ENCODE peak calls at places on chromosomes 3 and 15, in nine cellular contexts. O is esophagus muscularis mucosa; T is WTC11; Y is uterus; E is PC-3; D is HFF-Myc; K is lower leg skin; X is CD4-positive, alpha-beta T cell; R is psoas muscle. B is an unnamed sample.

GRCh38 chr3:108475220-108475782 is 35.1 kb downstream of the MYH15 start:
- DNase-seq in X (no peak), D (no peak), Y (no peak), K (no peak), E (no peak), O (no peak), R (no peak), T (no peak), B (no peak)

GRCh38 chr15:44084728-44085127 is 110.3 kb downstream of the FRMD5 start:
- DNase-seq in R (no peak), E (peak), X (no peak), Y (no peak), T (no peak), O (no peak), D (no peak), K (no peak), B (no peak)

GRCh38 chr3:15629860-15630597 is 28.5 kb downstream of the BTD start:
- DNase-seq in O (no peak), X (peak), D (peak), K (no peak), Y (peak), T (peak), R (no peak), E (peak), B (peak)

GRCh38 chr3:185807455-185808068 is 17.3 kb downstream of the IGF2BP2 start:
- DNase-seq in R (no peak), Y (no peak), O (no peak), D (peak), X (no peak), T (no peak), K (no peak), E (peak), B (no peak)

GRCh38 chr3:45223889-45224730 is 2.0 kb downstream of the TMEM158 start:
- DNase-seq in R (no peak), X (no peak), E (peak), O (no peak), D (no peak), Y (no peak), K (no peak), T (no peak), B (no peak)

GRCh38 chr3:107752202-107752990 is 229.6 kb downstream of the BBX start:
- DNase-seq in O (no peak), K (no peak), X (no peak), T (peak), D (peak), E (peak), Y (no peak), R (no peak), B (peak)

GRCh38 chr3:127493924-127494646 is 96.4 kb downstream of the TPRA1 start:
- DNase-seq in D (no peak), T (no peak), X (no peak), E (no peak), O (no peak), Y (no peak), R (no peak), K (no peak), B (no peak)

GRCh38 chr15:65300924-65301441 is 3.5 kb upstream of the RNU5B-1 start:
- DNase-seq in R (no peak), D (no peak), E (no peak), Y (no peak), T (peak), O (no peak), K (no peak), X (no peak), B (no peak)

GRCh38 chr3:114941626-114942309 is 205.3 kb downstream of the ZBTB20 start:
- DNase-seq in D (no peak), Y (no peak), E (no peak), T (no peak), X (no peak), K (no peak), R (no peak), O (no peak), B (no peak)

GRCh38 chr3:45976191-45977091 is 19.2 kb downstream of the FYCO1 start:
- DNase-seq in Y (no peak), T (no peak), E (no peak), D (no peak), K (no peak), R (no peak), O (no peak), X (no peak), B (no peak)

GRCh38 chr3:131914090-131914691 is 120.6 kb downstream of the CPNE4 start:
- DNase-seq in O (no peak), T (peak), D (no peak), E (no peak), K (no peak), X (no peak), Y (no peak), R (no peak), B (no peak)

GRCh38 chr3:8560608-8561007 is 59.0 kb downstream of the LMCD1 start:
- DNase-seq in D (no peak), T (no peak), K (no peak), R (no peak), X (no peak), O (no peak), Y (no peak), E (no peak), B (no peak)

GRCh38 chr3:175951047-175951694 is 1092.0 kb downstream of the NAALADL2 start:
- DNase-seq in T (no peak), O (no peak), E (peak), R (no peak), Y (no peak), K (no peak), D (no peak), X (no peak), B (no peak)

GRCh38 chr3:160196511-160197104 is 28.6 kb upstream of the C3orf80 start:
- DNase-seq in R (no peak), T (no peak), X (no peak), Y (no peak), E (no peak), O (peak), D (no peak), K (no peak), B (no peak)

GRCh38 chr3:22284559-22284958 is 533.5 kb upstream of the ZNF385D start:
- DNase-seq in K (no peak), R (no peak), T (no peak), D (no peak), Y (no peak), O (no peak), X (no peak), E (peak), B (no peak)

GRCh38 chr3:36774072-36774471 is 9.7 kb upstream of the DCLK3 start:
- DNase-seq in X (no peak), Y (no peak), O (no peak), D (no peak), R (no peak), K (no peak), E (peak), T (no peak), B (no peak)

GRCh38 chr15:68353418-68354145 is 76.0 kb downstream of the FEM1B start:
- DNase-seq in E (peak), K (no peak), X (no peak), D (no peak), T (no peak), O (no peak), R (no peak), Y (peak), B (no peak)

GRCh38 chr3:135792174-135792573 is 173.4 kb upstream of the PPP2R3A start:
- DNase-seq in X (no peak), T (peak), O (no peak), Y (no peak), R (no peak), E (no peak), K (no peak), D (no peak), B (no peak)

GRCh38 chr3:37770336-37770735 is 91.3 kb upstream of the CTDSPL start:
- DNase-seq in K (no peak), E (no peak), Y (no peak), X (no peak), D (no peak), R (no peak), T (no peak), O (no peak), B (no peak)

GRCh38 chr15:78093242-78094020 is 1.1 kb downstream of the SH2D7 start:
- DNase-seq in Y (peak), D (peak), E (no peak), K (no peak), R (no peak), O (no peak), X (no peak), T (no peak), B (no peak)

GRCh38 chr15:38972831-38973230 is 408.2 kb upstream of the RASGRP1 start:
- DNase-seq in R (no peak), X (no peak), O (no peak), T (no peak), Y (no peak), K (no peak), D (no peak), E (no peak), B (no peak)

GRCh38 chr15:33871911-33872760 is 96.2 kb upstream of the CHRM5 start:
- DNase-seq in R (no peak), T (no peak), X (no peak), D (no peak), E (peak), Y (no peak), K (no peak), O (no peak), B (no peak)

GRCh38 chr15:67096536-67097294 is 31.3 kb downstream of the SMAD3 start:
- DNase-seq in R (no peak), Y (no peak), K (no peak), T (no peak), E (peak), D (no peak), X (no peak), O (no peak), B (no peak)

GRCh38 chr3:9183811-9184463 is 65.5 kb downstream of the SRGAP3 start:
- DNase-seq in X (no peak), E (no peak), R (no peak), T (peak), D (no peak), O (no peak), K (no peak), Y (no peak), B (no peak)

GRCh38 chr3:114290911-114291901 is 2.6 kb upstream of the TIGIT start:
- DNase-seq in O (no peak), D (no peak), T (peak), X (peak), R (peak), K (peak), E (peak), Y (peak), B (peak)

GRCh38 chr3:45781271-45781670 is 15.1 kb downstream of the SLC6A20 start:
- DNase-seq in X (no peak), O (no peak), K (peak), R (no peak), Y (no peak), D (no peak), T (no peak), E (no peak), B (no peak)

GRCh38 chr3:194134231-194134756 is 1.7 kb upstream of the HES1 start:
- DNase-seq in E (no peak), D (no peak), X (no peak), Y (no peak), K (peak), O (peak), R (peak), T (no peak), B (peak)

GRCh38 chr3:56323986-56324420 is 144.3 kb downstream of the ERC2 start:
- DNase-seq in T (no peak), K (no peak), E (peak), O (peak), X (no peak), Y (no peak), R (no peak), D (peak), B (no peak)

GRCh38 chr15:60932051-60932915 is 296.8 kb downstream of the RORA start:
- DNase-seq in K (peak), T (no peak), E (peak), Y (no peak), O (no peak), X (peak), D (no peak), R (peak), B (peak)

GRCh38 chr3:151281671-151282334 is 3.5 kb upstream of the P2RY14 start:
- DNase-seq in R (no peak), D (no peak), Y (no peak), T (no peak), K (no peak), E (peak), X (no peak), O (no peak), B (no peak)

GRCh38 chr15:94259121-94259776 is 27.9 kb downstream of the MCTP2 start:
- DNase-seq in E (no peak), K (no peak), O (no peak), Y (no peak), R (no peak), T (no peak), X (no peak), D (no peak), B (no peak)

DNA sequence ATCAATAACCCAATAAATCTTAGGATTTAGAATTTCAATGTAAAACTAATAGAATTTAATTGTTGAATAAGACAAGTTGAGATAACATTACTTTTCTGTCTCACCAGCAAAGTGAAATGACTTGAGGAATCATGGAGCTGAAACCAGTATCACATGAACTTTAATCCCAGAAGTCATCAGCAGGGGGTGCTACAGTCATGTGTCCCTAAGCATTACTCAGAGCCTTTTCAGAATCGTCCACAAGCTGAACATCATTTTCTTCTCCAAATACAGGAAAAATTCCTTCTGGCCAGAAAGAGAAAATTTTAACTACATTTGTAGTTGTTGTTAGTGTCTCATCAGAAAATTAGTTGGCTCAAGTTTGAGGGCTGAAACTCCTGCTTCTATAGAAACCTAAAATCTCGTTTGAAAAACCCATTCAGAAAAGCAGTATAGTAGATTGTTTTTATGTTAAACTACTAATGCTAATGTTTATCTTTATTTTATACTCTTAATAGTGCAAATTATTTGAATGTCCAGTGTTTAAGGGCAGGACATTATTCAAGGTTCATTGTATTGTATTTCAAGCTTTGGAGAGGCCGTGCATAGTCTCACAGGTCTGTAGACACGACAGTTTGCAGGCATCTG is 384.1 kb downstream of the PLOD2 start:
- DNase-seq in D (peak), R (no peak), T (peak), E (peak), Y (no peak), X (no peak), K (no peak), O (no peak), B (peak)
- TF ChIP-seq CTCF in D (peak), R (peak), T (peak), E (peak), Y (no peak), X (no peak), K (no peak), O (peak), B (peak)

DNA sequence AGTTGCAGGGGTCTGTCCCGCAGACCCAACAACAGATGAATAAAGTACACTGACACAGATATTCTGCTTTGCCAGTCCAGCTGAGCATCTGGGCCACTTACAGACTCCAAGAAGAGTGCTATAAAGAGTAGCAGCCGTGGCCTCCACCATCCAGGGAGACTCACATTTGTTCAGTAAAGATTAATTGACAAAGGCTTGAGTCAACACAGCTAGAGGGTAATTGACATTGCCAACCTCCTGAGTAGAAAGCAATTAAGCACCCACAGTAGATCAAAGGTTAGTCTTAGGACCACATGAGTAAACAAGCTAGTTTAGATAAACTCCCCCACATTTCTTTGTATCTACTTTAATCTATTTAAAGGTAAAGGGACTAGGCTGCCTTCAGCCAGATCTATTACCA is 16.3 kb upstream of the CRTC3 start:
- DNase-seq in K (no peak), R (no peak), Y (no peak), O (no peak), X (no peak), T (no peak), E (no peak), D (no peak), B (no peak)
- TF ChIP-seq CTCF in K (no peak), R (no peak), Y (no peak), O (no peak), X (no peak), T (no peak), E (no peak), D (no peak), B (no peak)

GRCh38 chr3:49341996-49342395 is 2.1 kb upstream of the USP4 start:
- DNase-seq in K (no peak), Y (no peak), E (no peak), R (peak), T (no peak), X (no peak), O (no peak), D (no peak), B (no peak)

GRCh38 chr3:49343163-49343562 is 3.3 kb upstream of the USP4 start:
- DNase-seq in Y (no peak), O (no peak), E (no peak), K (no peak), X (no peak), R (no peak), D (no peak), T (no peak), B (no peak)

GRCh38 chr3:49339593-49339946 is 283 bp downstream of the USP4 start:
- DNase-seq in K (peak), R (peak), X (peak), Y (peak), O (no peak), D (no peak), T (peak), E (no peak), B (peak)

GRCh38 chr3:49339947-49340800 is at the start of gene USP4:
- DNase-seq in K (peak), O (peak), T (peak), D (peak), E (peak), R (peak), X (peak), Y (peak), B (peak)
- TF ChIP-seq CTCF in K (no peak), O (peak), T (no peak), D (peak), E (peak), R (peak), X (peak), Y (peak), B (no peak)

DNA sequence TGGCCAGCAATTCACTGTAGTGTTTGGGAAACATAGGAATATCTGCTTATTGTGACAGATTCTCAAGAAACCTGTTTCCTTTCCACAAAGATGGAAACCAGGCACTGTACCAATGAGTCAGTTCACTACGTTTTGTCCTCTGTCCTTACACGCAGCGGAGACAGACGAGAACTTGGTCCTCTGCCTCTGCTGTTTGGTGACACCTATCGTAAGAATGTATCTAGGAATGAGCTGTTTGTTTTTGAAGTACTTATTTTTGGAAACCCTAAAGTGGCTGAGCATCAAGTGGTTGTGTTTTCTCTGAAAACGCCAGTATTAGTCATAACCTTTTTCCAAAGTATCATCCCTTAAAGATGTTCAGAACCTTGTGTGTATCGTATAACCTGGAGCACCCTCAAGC is 93.0 kb downstream of the PGPEP1L start:
- DNase-seq in R (no peak), X (no peak), E (peak), D (peak), O (no peak), Y (no peak), T (no peak), K (no peak), B (no peak)
- TF ChIP-seq CTCF in R (no peak), X (no peak), E (peak), D (no peak), O (no peak), Y (no peak), T (no peak), K (no peak), B (no peak)

GRCh38 chr3:1269808-1270207 is 177.0 kb downstream of the CNTN6 start:
- DNase-seq in Y (no peak), R (no peak), E (no peak), D (no peak), T (no peak), O (no peak), K (no peak), X (no peak), B (no peak)

GRCh38 chr3:1272541-1273265 is 179.9 kb downstream of the CNTN6 start:
- DNase-seq in X (no peak), R (no peak), T (no peak), E (no peak), K (no peak), Y (no peak), D (no peak), O (no peak), B (no peak)

GRCh38 chr3:1275495-1275894 is 182.7 kb downstream of the CNTN6 start:
- DNase-seq in Y (no peak), X (no peak), D (no peak), E (no peak), K (no peak), T (no peak), O (no peak), R (no peak), B (peak)
- TF ChIP-seq CTCF in Y (no peak), X (no peak), D (no peak), E (peak), K (no peak), T (no peak), O (no peak), R (no peak), B (no peak)

DNA sequence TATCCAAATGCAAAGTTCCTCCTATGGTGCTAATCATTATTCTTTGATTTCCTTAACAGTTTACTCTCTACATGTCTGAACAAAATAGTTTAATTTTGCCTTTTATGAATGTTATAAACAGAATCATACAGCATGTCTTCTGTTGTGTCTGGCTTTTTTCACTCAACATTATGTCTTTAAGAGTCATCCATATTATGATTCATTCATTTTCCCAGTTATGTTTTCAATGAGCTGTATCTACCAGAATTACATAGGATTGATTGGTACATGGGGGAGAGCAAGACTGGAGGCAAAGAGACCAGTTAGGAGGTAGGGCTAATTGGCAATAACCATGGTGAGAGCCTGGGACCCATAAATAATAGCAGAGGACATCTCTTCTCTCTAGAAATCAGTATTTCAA is 16.6 kb upstream of the RAP2B start:
- DNase-seq in K (no peak), X (no peak), O (no peak), E (peak), R (no peak), T (no peak), D (no peak), Y (no peak), B (no peak)
- TF ChIP-seq CTCF in K (no peak), X (no peak), O (no peak), E (no peak), R (no peak), T (no peak), D (no peak), Y (no peak), B (no peak)

GRCh38 chr3:138567403-138567802 is 26.7 kb downstream of the CEP70 start:
- DNase-seq in Y (no peak), E (peak), X (no peak), R (no peak), O (no peak), K (no peak), T (no peak), D (no peak), B (no peak)
- TF ChIP-seq CTCF in Y (no peak), E (peak), X (no peak), R (no peak), O (no peak), K (no peak), T (no peak), D (no peak), B (no peak)